ENCODE peak calls at places on chromosome 22, in four cellular contexts. G is coronary artery, X is A549, U is retinal pigment epithelial cell. J is an unnamed sample.

GRCh38 chr22:36144886-36145541 is 15.5 kb downstream of the APOL3 start:
- DNase-seq in G (no peak), X (peak), U (no peak), J (peak)

GRCh38 chr22:43535741-43536140 is 123.9 kb downstream of the MPPED1 start:
- DNase-seq in G (no peak), X (no peak), U (no peak), J (no peak)

GRCh38 chr22:39940757-39941305 is 19.4 kb upstream of the TMA7B start:
- DNase-seq in G (no peak), X (no peak), U (no peak), J (no peak)

GRCh38 chr22:20056161-20056560 is 23.9 kb upstream of the DGCR8 start:
- DNase-seq in G (no peak), X (no peak), U (no peak), J (no peak)

GRCh38 chr22:38927033-38927789 is 30.2 kb upstream of the APOBEC3A start:
- DNase-seq in G (no peak), X (peak), U (peak), J (peak)

GRCh38 chr22:28741200-28741757 is 341 bp downstream of the CHEK2 start:
- DNase-seq in G (no peak), X (no peak), U (no peak), J (no peak)

GRCh38 chr22:31217890-31218287 is 5.8 kb downstream of the LIMK2 start:
- DNase-seq in G (no peak), X (no peak), U (no peak), J (no peak)

GRCh38 chr22:48490513-48491411 is 1336.9 kb downstream of the BRD1 start:
- DNase-seq in G (no peak), X (peak), U (no peak), J (no peak)

GRCh38 chr22:45246060-45246985 is 5.6 kb upstream of the KIAA0930 start:
- DNase-seq in G (no peak), X (peak), U (peak), J (peak)

GRCh38 chr22:48539261-48539660 is 1288.4 kb downstream of the BRD1 start:
- DNase-seq in G (no peak), X (no peak), U (no peak), J (no peak)

GRCh38 chr22:26648011-26648497 is 9.3 kb upstream of the MIAT start:
- DNase-seq in G (no peak), X (no peak), U (no peak), J (no peak)

GRCh38 chr22:37314315-37315046 is 32.2 kb downstream of the CYTH4 start:
- DNase-seq in G (no peak), X (no peak), U (no peak), J (no peak)

GRCh38 chr22:37310815-37311595 is 28.7 kb downstream of the CYTH4 start:
- DNase-seq in G (no peak), X (no peak), U (no peak), J (no peak)

GRCh38 chr22:37312549-37313183 is 30.4 kb downstream of the CYTH4 start:
- DNase-seq in G (no peak), X (no peak), U (no peak), J (no peak)

GRCh38 chr22:37311761-37312312 is 29.5 kb downstream of the CYTH4 start:
- DNase-seq in G (no peak), X (no peak), U (no peak), J (no peak)

GRCh38 chr22:37313376-37314314 is 31.3 kb downstream of the CYTH4 start:
- DNase-seq in G (no peak), X (no peak), U (no peak), J (peak)
- H3K4me3 ChIP-seq in G (no peak), X (no peak), U (no peak), J (no peak)

GRCh38 chr22:50189849-50190181 is 4.1 kb downstream of the TRABD start:
- DNase-seq in G (no peak), X (no peak), U (no peak), J (peak)

GRCh38 chr22:50191041-50191740 is 5.5 kb downstream of the TRABD start:
- DNase-seq in G (no peak), X (no peak), U (no peak), J (no peak)

GRCh38 chr22:50189184-50189848 is 3.6 kb downstream of the TRABD start:
- DNase-seq in G (no peak), X (no peak), U (no peak), J (no peak)

GRCh38 chr22:50192056-50192824 is 6.5 kb downstream of the TRABD start:
- DNase-seq in G (no peak), X (no peak), U (no peak), J (no peak)

GRCh38 chr22:50190182-50190951 is 4.7 kb downstream of the TRABD start:
- DNase-seq in G (no peak), X (peak), U (peak), J (peak)
- TF ChIP-seq CTCF in G (no peak), X (peak), U (peak), J (peak)

DNA sequence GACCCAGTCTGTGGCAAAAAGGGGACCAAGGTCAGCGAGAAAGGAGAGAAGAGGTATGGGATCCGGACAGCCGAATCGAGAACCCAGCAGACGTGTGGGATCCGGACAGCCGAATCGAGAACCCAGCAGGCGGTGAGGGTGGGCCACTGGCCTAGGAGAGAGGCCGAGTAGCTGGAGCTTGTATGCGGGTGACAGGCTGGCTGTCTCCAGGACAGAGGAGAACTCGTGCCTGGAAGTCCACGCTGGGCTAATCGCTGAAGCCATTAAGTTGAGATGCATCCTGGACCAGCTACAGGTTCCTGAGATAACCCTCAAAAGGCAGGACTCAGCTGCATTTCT is 6.0 kb downstream of the CERK start:
- DNase-seq in G (no peak), X (no peak), U (no peak), J (no peak)
- H3K4me3 ChIP-seq in G (no peak), X (no peak), U (no peak), J (no peak)

GRCh38 chr22:18156878-18157713 is 7.1 kb downstream of the USP18 start:
- DNase-seq in G (peak), X (peak), U (peak), J (peak)
- TF ChIP-seq CTCF in G (peak), X (peak), U (peak), J (peak)

J was measured in AG10803.